ENCODE peak calls at places on chromosomes 6 and 20, in six cellular contexts. D is fibroblast of lung, E is HCT116, Y is pancreas, R is lower lobe of right lung, Q is neuronal stem cell. X is an unnamed sample. For H3K36me3, the result is how much of the 10 kb centered on the place peaks cover.

GRCh38 chr20:4962257-4962855 is 39.0 kb downstream of the SLC23A2 start:
- DNase-seq in D (no peak), E (no peak), Y (no peak), R (no peak), Q (no peak), X (no peak)

GRCh38 chr6:139762587-139763031 is 388.2 kb upstream of the CITED2 start:
- DNase-seq in D (peak), E (no peak), Y (no peak), R (no peak), Q (no peak), X (no peak)

GRCh38 chr6:140980265-140980887 is 1152.3 kb upstream of the GJE1 start:
- DNase-seq in D (no peak), E (no peak), Y (no peak), R (no peak), Q (no peak), X (no peak)

GRCh38 chr6:157094038-157094437 is 229.3 kb downstream of the TMEM242 start:
- DNase-seq in D (no peak), E (no peak), Y (no peak), R (no peak), Q (no peak), X (no peak)

GRCh38 chr20:53793783-53794383 is 200.2 kb upstream of the ZNF217 start:
- DNase-seq in D (peak), E (no peak), Y (no peak), R (no peak), Q (no peak), X (no peak)

GRCh38 chr6:137191670-137192069 is 18.2 kb upstream of the IL22RA2 start:
- DNase-seq in D (peak), E (no peak), Y (no peak), R (no peak), Q (no peak), X (no peak)

GRCh38 chr6:144131248-144131709 is 19.0 kb upstream of the STX11 start:
- DNase-seq in D (peak), E (peak), Y (no peak), R (no peak), Q (no peak), X (no peak)

GRCh38 chr6:111718326-111718725 is 112.6 kb upstream of the TRAF3IP2 start:
- DNase-seq in D (no peak), E (no peak), Y (no peak), R (no peak), Q (no peak), X (no peak)

GRCh38 chr6:110856296-110856695 is 18.3 kb upstream of the AMD1 start:
- DNase-seq in D (no peak), E (no peak), Y (no peak), R (no peak), Q (no peak), X (no peak)

GRCh38 chr20:17819395-17820093 is 119.8 kb downstream of the BANF2 start:
- DNase-seq in D (no peak), E (no peak), Y (no peak), R (no peak), Q (no peak), X (no peak)

GRCh38 chr6:130033999-130034814 is 15.8 kb downstream of the L3MBTL3 start:
- DNase-seq in D (peak), E (peak), Y (no peak), R (no peak), Q (no peak), X (no peak)

GRCh38 chr6:104958720-104959452 is 2.0 kb downstream of the LIN28B start:
- DNase-seq in D (no peak), E (peak), Y (no peak), R (no peak), Q (no peak), X (no peak)

GRCh38 chr20:13008761-13009681 is at the start of gene SPTLC3:
- DNase-seq in D (peak), E (no peak), Y (peak), R (no peak), Q (no peak), X (peak)

GRCh38 chr6:81515562-81516453 is 236.7 kb downstream of the TENT5A start:
- DNase-seq in D (peak), E (no peak), Y (no peak), R (no peak), Q (no peak), X (no peak)

GRCh38 chr20:47482705-47483104 is 19.0 kb upstream of the NCOA3 start:
- DNase-seq in D (no peak), E (no peak), Y (no peak), R (no peak), Q (no peak), X (no peak)

GRCh38 chr20:61260905-61261304 is 8.8 kb downstream of the CDH4 start:
- DNase-seq in D (no peak), E (no peak), Y (no peak), R (no peak), Q (no peak), X (no peak)

GRCh38 chr6:137840252-137840651 is 26.8 kb upstream of the TNFAIP3 start:
- DNase-seq in D (no peak), E (no peak), Y (no peak), R (no peak), Q (no peak), X (no peak)

GRCh38 chr6:163760860-163761259 is 346.3 kb downstream of the QKI start:
- DNase-seq in D (no peak), E (no peak), Y (no peak), R (no peak), Q (no peak), X (no peak)

GRCh38 chr6:111122458-111123286 is 35.4 kb downstream of the SLC16A10 start:
- DNase-seq in D (no peak), E (no peak), Y (no peak), R (no peak), Q (no peak), X (no peak)

GRCh38 chr6:31610891-31611425 is 4.1 kb upstream of the AIF1 start:
- DNase-seq in D (no peak), E (no peak), Y (no peak), R (no peak), Q (no peak), X (no peak)

GRCh38 chr6:75748743-75749538 is at the start of gene MYO6:
- DNase-seq in D (peak), E (no peak), Y (peak), R (peak), Q (peak), X (peak)

GRCh38 chr20:6829510-6830116 is 62.1 kb downstream of the BMP2 start:
- DNase-seq in D (peak), E (no peak), Y (no peak), R (no peak), Q (no peak), X (no peak)

GRCh38 chr6:170497845-170498281 is 55.2 kb downstream of the PSMB1 start:
- DNase-seq in D (no peak), E (no peak), Y (no peak), R (no peak), Q (peak), X (no peak)

GRCh38 chr6:17278289-17279061 is 2.7 kb upstream of the RBM24 start:
- DNase-seq in D (peak), E (no peak), Y (no peak), R (no peak), Q (no peak), X (no peak)

GRCh38 chr6:105568121-105568520 is 165.2 kb upstream of the PREP start:
- DNase-seq in D (no peak), E (no peak), Y (no peak), R (no peak), Q (no peak), X (no peak)

GRCh38 chr6:1477432-1478090 is 88.2 kb downstream of the FOXF2 start:
- DNase-seq in D (peak), E (no peak), Y (no peak), R (no peak), Q (no peak), X (no peak)

GRCh38 chr6:34657307-34657978 is 39.1 kb downstream of the ILRUN start:
- DNase-seq in D (peak), E (no peak), Y (peak), R (no peak), Q (no peak), X (peak)

GRCh38 chr6:162698440-162698839 is 29.1 kb downstream of the PRKN start:
- DNase-seq in D (no peak), E (no peak), Y (no peak), R (no peak), Q (no peak), X (no peak)

GRCh38 chr6:75308250-75308988 is 23.8 kb upstream of the TMEM30A start:
- DNase-seq in D (no peak), E (no peak), Y (no peak), R (no peak), Q (no peak), X (no peak)

GRCh38 chr6:90413867-90414266 is 117.2 kb upstream of the BACH2 start:
- DNase-seq in D (peak), E (no peak), Y (no peak), R (no peak), Q (no peak), X (no peak)

GRCh38 chr6:69408886-69409285 is 387.9 kb downstream of the LMBRD1 start:
- DNase-seq in D (no peak), E (no peak), Y (no peak), R (no peak), Q (no peak), X (no peak)
- H3K36me3 ChIP-seq in D (under half), E (under half), Y (under half), R (under half), Q (under half), X (under half)

DNA sequence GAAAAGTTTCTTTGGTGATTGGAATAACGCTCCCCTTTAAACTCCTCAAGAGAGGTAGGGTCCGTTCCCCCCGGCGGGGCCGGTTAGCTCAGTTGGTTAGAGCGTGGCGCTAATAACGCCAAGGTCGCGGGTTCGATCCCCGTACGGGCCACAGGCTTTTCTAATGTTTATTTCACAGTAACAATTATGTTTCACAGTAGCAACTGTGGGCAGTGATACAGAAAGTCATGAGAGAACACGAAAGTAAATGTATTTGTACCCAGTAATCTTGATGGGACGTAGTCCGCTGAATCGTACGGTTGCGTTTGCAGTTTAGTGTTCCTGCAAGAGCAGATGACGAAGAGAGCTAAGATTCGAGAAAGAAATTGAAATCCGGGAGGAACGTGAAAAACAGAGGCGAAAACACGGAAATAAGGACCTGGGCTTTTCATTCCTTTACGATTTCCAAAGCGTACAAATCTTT is 505.5 kb downstream of the PRIM2 start:
- DNase-seq in D (peak), E (no peak), Y (no peak), R (no peak), Q (no peak), X (no peak)
- H3K4me3 ChIP-seq in D (peak), E (no peak), Y (no peak), R (no peak), Q (no peak), X (no peak)

GRCh38 chr6:43516367-43516696 is 394 bp downstream of the YIPF3 start:
- DNase-seq in D (no peak), E (no peak), Y (no peak), R (no peak), Q (no peak), X (no peak)
- H3K36me3 ChIP-seq in D (under half), E (under half), Y (under half), R (half or more), Q (half or more), X (under half)

GRCh38 chr6:42644211-42644610 is 78.2 kb downstream of the PRPH2 start:
- DNase-seq in D (no peak), E (no peak), Y (no peak), R (no peak), Q (no peak), X (no peak)
- H3K4me3 ChIP-seq in D (no peak), E (no peak), Y (no peak), R (no peak), Q (no peak), X (no peak)

GRCh38 chr6:73612611-73613010 is 41.2 kb downstream of the SLC17A5 start:
- DNase-seq in D (no peak), E (no peak), Y (no peak), R (no peak), Q (no peak), X (no peak)
- H3K36me3 ChIP-seq in D (under half), E (under half), Y (under half), R (half or more), Q (under half), X (under half)

DNA sequence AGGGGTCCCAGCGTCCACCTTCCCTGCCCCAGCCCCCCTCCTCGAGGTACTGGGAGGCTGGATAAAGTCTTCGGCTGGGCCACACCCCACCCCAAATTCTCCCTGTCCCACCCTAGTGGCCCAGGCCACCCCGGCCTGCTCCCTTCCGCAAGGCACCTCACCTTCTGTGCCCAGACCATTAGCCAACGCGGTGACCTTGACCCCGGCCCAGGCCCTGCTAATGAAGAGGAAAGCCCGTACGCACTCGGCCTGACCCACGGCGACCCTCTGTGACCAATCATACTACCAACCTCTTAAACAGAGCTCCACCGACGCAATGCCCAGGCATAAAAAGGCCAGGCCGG is 182 bp upstream of the OXT start:
- DNase-seq in D (no peak), E (no peak), Y (no peak), R (no peak), Q (no peak), X (no peak)
- H3K4me3 ChIP-seq in D (no peak), E (no peak), Y (no peak), R (peak), Q (no peak), X (peak)

DNA sequence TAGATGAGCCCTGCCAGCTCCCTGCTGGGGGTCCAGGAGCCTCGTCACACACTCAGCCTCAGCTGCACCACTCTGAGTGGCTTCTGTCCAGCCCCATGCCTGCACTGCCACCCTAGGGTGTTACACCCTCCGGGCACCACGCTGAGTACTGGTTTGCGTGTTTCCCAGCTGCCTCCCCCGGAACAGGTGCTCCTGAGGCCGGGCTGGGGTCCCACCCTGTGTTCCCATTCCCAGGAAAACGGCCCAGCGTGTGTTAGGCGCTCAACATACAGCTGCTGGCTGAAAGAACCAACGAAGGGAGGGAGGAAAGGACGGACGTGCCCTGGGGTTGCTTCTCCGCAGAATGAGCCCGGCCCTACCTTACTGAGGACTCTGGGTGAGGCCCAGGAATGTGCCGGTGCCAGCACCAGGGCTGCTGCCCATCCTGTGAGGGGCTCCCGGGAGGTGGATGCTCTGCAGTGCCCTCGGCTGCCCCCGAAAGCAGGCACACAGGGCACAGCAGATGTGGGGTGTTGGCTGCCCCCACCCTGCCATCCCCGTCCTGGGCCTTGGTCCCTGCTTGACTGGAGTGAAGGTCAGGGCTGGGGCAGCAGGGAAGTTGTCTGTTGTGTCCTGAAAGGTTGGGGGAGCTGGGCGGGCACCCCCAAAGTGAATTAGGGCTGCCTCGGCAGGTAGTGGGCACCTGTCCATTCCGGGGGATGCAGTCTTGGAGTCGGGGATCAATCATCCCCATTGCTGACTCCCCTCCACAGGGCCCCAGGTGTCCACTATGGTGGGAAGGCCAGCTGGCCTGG is 16.3 kb downstream of the LAMA5 start:
- DNase-seq in D (no peak), E (no peak), Y (no peak), R (no peak), Q (no peak), X (no peak)
- H3K36me3 ChIP-seq in D (under half), E (under half), Y (under half), R (half or more), Q (under half), X (under half)